ENCODE peak calls at places on chromosome 12, in four cellular contexts. M, A, P and T are unnamed samples.

GRCh38 chr12:26746315-26746714 is 86.7 kb downstream of the ITPR2 start:
- DNase-seq in M (no peak), P (no peak), A (no peak), T (no peak)

GRCh38 chr12:19285793-19286448 is 153.4 kb upstream of the AEBP2 start:
- DNase-seq in M (peak; percentile 21), A (no peak), P (no peak), T (no peak)

GRCh38 chr12:110677206-110677911 is 11.6 kb downstream of the HVCN1 start:
- DNase-seq in M (no peak), P (peak; percentile 97), A (no peak), T (no peak)

GRCh38 chr12:2324375-2324774 is 271.6 kb downstream of the CACNA1C start:
- DNase-seq in P (no peak), M (no peak), A (no peak), T (no peak)

GRCh38 chr12:14885718-14886201 is at the start of gene MGP:
- DNase-seq in M (no peak), A (no peak), P (no peak), T (no peak)

GRCh38 chr12:131122631-131123030 is 168.9 kb downstream of the ADGRD1 start:
- DNase-seq in M (no peak), P (no peak), A (no peak), T (no peak)

GRCh38 chr12:77082021-77082420 is 16.7 kb upstream of the E2F7 start:
- DNase-seq in M (no peak), A (no peak), P (no peak), T (no peak)

GRCh38 chr12:55112378-55112777 is 13.8 kb upstream of the OR9K2 start:
- DNase-seq in P (no peak), M (no peak), A (no peak), T (no peak)

GRCh38 chr12:3119745-3120660 is 42.8 kb downstream of the TSPAN9 start:
- DNase-seq in P (no peak), A (no peak), M (no peak), T (no peak)

GRCh38 chr12:115267464-115267863 is 583.5 kb upstream of the TBX3 start:
- DNase-seq in M (no peak), P (no peak), A (no peak), T (no peak)

GRCh38 chr12:112881602-112882001 is 25.2 kb upstream of the OAS1 start:
- DNase-seq in A (no peak), P (no peak), M (no peak), T (no peak)

GRCh38 chr12:5305425-5305824 is 126.5 kb upstream of the NTF3 start:
- DNase-seq in M (no peak), A (no peak), P (no peak), T (no peak)

GRCh38 chr12:105214670-105215375 is 21.2 kb downstream of the APPL2 start:
- DNase-seq in A (no peak), M (peak; percentile 59), P (no peak), T (no peak)

GRCh38 chr12:109310247-109311125 is 1.4 kb upstream of the FOXN4 start:
- DNase-seq in M (no peak), P (no peak), A (peak; percentile 48), T (peak; percentile 52)

GRCh38 chr12:28866296-28866695 is 282.8 kb upstream of the FAR2 start:
- DNase-seq in A (no peak), P (no peak), M (no peak), T (no peak)

GRCh38 chr12:96236221-96236822 is 42.1 kb downstream of the ELK3 start:
- DNase-seq in P (no peak), A (no peak), M (no peak), T (no peak)

GRCh38 chr12:128830505-128830893 is 6.7 kb upstream of the SLC15A4 start:
- DNase-seq in A (no peak), M (no peak), P (peak; percentile 94), T (no peak)

GRCh38 chr12:60173213-60174170 is 577.7 kb downstream of the SLC16A7 start:
- DNase-seq in M (no peak), P (no peak), A (no peak), T (peak; percentile 4)

GRCh38 chr12:101707131-101707782 is 9.8 kb downstream of the CHPT1 start:
- DNase-seq in P (no peak), A (peak; percentile 65), M (no peak), T (no peak)

GRCh38 chr12:87848248-87848868 is 180.8 kb downstream of the C12orf50 start:
- DNase-seq in A (peak; percentile 18), M (peak; percentile 25), P (peak; percentile 12), T (peak; percentile 69)

DNA sequence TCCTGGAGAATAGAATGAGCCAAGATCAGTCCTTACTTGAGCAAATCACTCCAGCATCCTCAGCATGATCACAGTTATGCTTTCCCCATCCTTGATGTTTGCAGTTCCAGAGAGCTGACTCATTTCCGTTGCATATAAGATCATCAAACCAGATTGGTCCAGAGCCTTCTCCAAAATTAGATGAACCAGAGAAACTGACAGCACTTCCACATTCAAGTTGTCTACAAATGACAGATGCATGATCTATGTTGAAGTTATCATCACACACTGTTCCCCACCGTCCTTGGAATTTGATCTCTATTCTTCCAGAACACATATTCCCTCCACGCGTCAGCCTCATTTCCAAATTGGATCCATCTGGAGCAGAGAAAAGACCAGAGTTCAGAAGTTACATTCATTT is 4.7 kb downstream of the CD163 start:
- DNase-seq in M (no peak), A (no peak), P (no peak), T (no peak)
- TF ChIP-seq JUNB in M (no peak), A (no peak), P (no peak), T (no peak)

GRCh38 chr12:80019691-80020090 is 79.6 kb upstream of the OTOGL start:
- DNase-seq in P (no peak), M (no peak), A (no peak), T (no peak)
- H2AFZ ChIP-seq in P (no peak overlapping the region), M (no peak overlapping the region), A (no peak overlapping the region), T (no peak overlapping the region)

GRCh38 chr12:94614288-94614721 is 36.1 kb downstream of the TMCC3 start:
- DNase-seq in A (no peak), M (no peak), P (no peak), T (peak; percentile 76)

GRCh38 chr12:94617101-94617500 is 33.3 kb downstream of the TMCC3 start:
- DNase-seq in M (no peak), P (no peak), A (no peak), T (no peak)

GRCh38 chr12:94615284-94616216 is 34.8 kb downstream of the TMCC3 start:
- DNase-seq in M (peak; percentile 35), P (no peak), A (peak; percentile 27), T (no peak)

GRCh38 chr12:94618995-94619695 is 31.2 kb downstream of the TMCC3 start:
- DNase-seq in M (no peak), A (no peak), P (no peak), T (no peak)

GRCh38 chr12:94616217-94616729 is 34.1 kb downstream of the TMCC3 start:
- DNase-seq in P (no peak), A (peak; percentile 82), M (no peak), T (peak; percentile 17)
- TF ChIP-seq JUNB in P (no peak), A (no peak), M (no peak), T (no peak)

GRCh38 chr12:132388379-132389015 is 59.1 kb upstream of the GALNT9 start:
- DNase-seq in M (no peak), A (no peak), P (no peak), T (no peak)

GRCh38 chr12:132385375-132385774 is 56.0 kb upstream of the GALNT9 start:
- DNase-seq in M (no peak), A (no peak), P (no peak), T (no peak)

GRCh38 chr12:132386926-132387497 is 57.6 kb upstream of the GALNT9 start:
- DNase-seq in A (no peak), P (no peak), M (no peak), T (no peak)

GRCh38 chr12:132384916-132385315 is 55.5 kb upstream of the GALNT9 start:
- DNase-seq in A (no peak), P (no peak), M (no peak), T (no peak)

GRCh38 chr12:132385923-132386751 is 56.7 kb upstream of the GALNT9 start:
- DNase-seq in M (no peak), A (no peak), P (no peak), T (no peak)
- H2AFZ ChIP-seq in M (no peak overlapping the region), A (no peak overlapping the region), P (no peak overlapping the region), T (no peak overlapping the region)

GRCh38 chr12:122795807-122796206 is 21.4 kb downstream of the CCDC62 start:
- DNase-seq in P (no peak), M (no peak), A (no peak), T (no peak)

GRCh38 chr12:122788387-122788786 is 14.0 kb downstream of the CCDC62 start:
- DNase-seq in P (no peak), M (no peak), A (no peak), T (no peak)

GRCh38 chr12:122789637-122790036 is 15.3 kb downstream of the CCDC62 start:
- DNase-seq in M (no peak), P (no peak), A (no peak), T (no peak)

GRCh38 chr12:122790393-122791075 is 16.2 kb downstream of the CCDC62 start:
- DNase-seq in P (no peak), M (no peak), A (no peak), T (peak; percentile 44)

DNA sequence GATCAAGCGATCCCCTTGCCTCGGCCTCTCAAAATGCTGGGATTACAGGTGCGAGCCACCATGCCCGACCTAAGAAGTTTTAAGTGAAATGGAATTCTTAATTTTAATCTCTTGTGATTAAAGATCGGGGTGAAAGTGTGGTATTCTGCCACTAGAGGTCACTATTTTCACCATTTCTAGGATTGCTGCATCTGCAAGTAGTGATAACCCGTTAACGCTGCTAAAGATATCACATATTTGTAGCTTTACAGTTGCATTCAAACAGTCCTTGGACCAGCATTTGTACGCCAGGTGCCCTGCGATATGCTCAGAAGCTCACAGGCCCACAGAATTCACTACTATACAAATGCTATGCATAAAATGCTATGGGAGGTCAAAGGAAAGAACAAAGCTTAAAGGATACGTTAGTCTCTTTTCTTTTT is 19.3 kb downstream of the CCDC62 start:
- DNase-seq in M (peak; percentile 34), A (peak; percentile 70), P (no peak), T (peak; percentile 80)
- TF ChIP-seq JUNB in M (no peak), A (no peak), P (no peak), T (no peak)

GRCh38 chr12:67618303-67618702 is 30.2 kb upstream of the DYRK2 start:
- DNase-seq in A (no peak), P (no peak), M (no peak), T (no peak)

GRCh38 chr12:67621926-67622325 is 26.6 kb upstream of the DYRK2 start:
- DNase-seq in A (no peak), P (no peak), M (no peak), T (no peak)

GRCh38 chr12:67623259-67623658 is 25.3 kb upstream of the DYRK2 start:
- DNase-seq in P (no peak), A (no peak), M (no peak), T (no peak)

GRCh38 chr12:67621112-67621511 is 27.4 kb upstream of the DYRK2 start:
- DNase-seq in P (no peak), A (no peak), M (no peak), T (no peak)

GRCh38 chr12:67617619-67618018 is 30.9 kb upstream of the DYRK2 start:
- DNase-seq in A (no peak), M (no peak), P (no peak), T (peak; percentile 25)
- H2AFZ ChIP-seq in A (no peak overlapping the region), M (no peak overlapping the region), P (no peak overlapping the region), T (peak overlapping the region; percentile 88)

GRCh38 chr12:41794341-41794740 is 350.3 kb downstream of the GXYLT1 start:
- DNase-seq in P (no peak), A (no peak), M (no peak), T (no peak)

GRCh38 chr12:41795066-41795465 is 349.6 kb downstream of the GXYLT1 start:
- DNase-seq in A (no peak), M (no peak), P (no peak), T (no peak)

GRCh38 chr12:41801261-41801660 is 343.4 kb downstream of the GXYLT1 start:
- DNase-seq in M (no peak), A (no peak), P (no peak), T (no peak)

GRCh38 chr12:41795910-41796309 is 348.8 kb downstream of the GXYLT1 start:
- DNase-seq in P (no peak), A (no peak), M (no peak), T (peak; percentile 72)
- TF ChIP-seq JUNB in P (no peak), A (no peak), M (no peak), T (no peak)